ENCODE peak calls at places on chromosomes 3 and 15, in five cellular contexts. D is kidney, P is heart left ventricle, C is astrocyte, H is heart right ventricle. Q is an unnamed sample.

GRCh38 chr3:164113406-164114332 is 964.6 kb downstream of the SI start:
- DNase-seq in P (no peak), H (no peak), D (peak; percentile 51), C (no peak), Q (no peak)

GRCh38 chr3:105170423-105170822 is 196.3 kb upstream of the ALCAM start:
- DNase-seq in D (no peak), C (no peak), H (no peak), P (no peak), Q (no peak)

GRCh38 chr3:42831321-42831713 is 22.1 kb downstream of the ACKR2 start:
- DNase-seq in H (peak; percentile 48), C (no peak), D (peak; percentile 81), P (peak; percentile 63), Q (peak; percentile 84)

GRCh38 chr15:64636101-64636500 is 139.3 kb downstream of the RBPMS2 start:
- DNase-seq in P (no peak), C (no peak), H (no peak), D (no peak), Q (no peak)

GRCh38 chr15:92624401-92624991 is 31.1 kb downstream of the FAM174B start:
- DNase-seq in P (peak; percentile 58), C (peak; percentile 27), H (peak; percentile 61), D (no peak), Q (peak; percentile 36)

GRCh38 chr3:23203651-23204111 is 554 bp downstream of the UBE2E2 start:
- DNase-seq in D (peak; percentile 58), C (peak; percentile 1), P (no peak), H (peak; percentile 17), Q (peak; percentile 41)

GRCh38 chr3:129021140-129021551 is 20.0 kb downstream of the EFCC1 start:
- DNase-seq in D (no peak), P (no peak), H (no peak), C (peak; percentile 8), Q (no peak)

GRCh38 chr3:149395107-149396089 is 17.9 kb upstream of the TM4SF1 start:
- DNase-seq in H (no peak), D (peak; percentile 61), C (peak; percentile 69), P (no peak), Q (peak; percentile 77)

GRCh38 chr15:70195808-70196304 is 98.1 kb upstream of the TLE3 start:
- DNase-seq in D (peak; percentile 95), H (peak; percentile 78), C (peak; percentile 95), P (peak; percentile 73), Q (peak; percentile 95)

GRCh38 chr3:46845397-46845859 is 17.8 kb downstream of the MYL3 start:
- DNase-seq in H (peak; percentile 81), D (no peak), P (peak; percentile 61), C (peak; percentile 49), Q (peak; percentile 71)

GRCh38 chr3:188861847-188862740 is 309.7 kb upstream of the TPRG1 start:
- DNase-seq in C (peak; percentile 72), H (no peak), P (no peak), D (no peak), Q (no peak)

GRCh38 chr3:42532229-42532628 is 29.8 kb downstream of the VIPR1 start:
- DNase-seq in P (no peak), D (no peak), H (no peak), C (no peak), Q (no peak)

GRCh38 chr3:59006791-59007517 is 42.9 kb downstream of the CFAP20DC start:
- DNase-seq in P (peak; percentile 22), H (peak; percentile 41), C (peak; percentile 49), D (peak; percentile 87), Q (no peak)

GRCh38 chr3:10772230-10773161 is 43.5 kb upstream of the SLC6A11 start:
- DNase-seq in C (no peak), H (no peak), D (no peak), P (no peak), Q (no peak)

GRCh38 chr3:46110701-46111493 is 83.6 kb upstream of the XCR1 start:
- DNase-seq in D (no peak), C (peak; percentile 83), H (no peak), P (no peak), Q (peak; percentile 44)

GRCh38 chr3:189629803-189630455 is 1.3 kb upstream of the TP63 start:
- DNase-seq in C (no peak), H (peak; percentile 16), P (no peak), D (peak; percentile 77), Q (no peak)

GRCh38 chr15:28123408-28124023 is 24.4 kb upstream of the OCA2 start:
- DNase-seq in P (peak; percentile 56), C (peak; percentile 52), D (peak; percentile 85), H (peak; percentile 44), Q (peak; percentile 83)

GRCh38 chr3:12522721-12523120 is 22.6 kb downstream of the MKRN2OS start:
- DNase-seq in P (peak; percentile 43), D (no peak), C (no peak), H (peak; percentile 35), Q (no peak)

GRCh38 chr15:55694652-55695150 is 48.3 kb downstream of the PRTG start:
- DNase-seq in P (no peak), C (peak; percentile 54), D (no peak), H (no peak), Q (no peak)

GRCh38 chr15:49490963-49491362 is 67.9 kb downstream of the FGF7 start:
- DNase-seq in H (no peak), C (no peak), P (no peak), D (no peak), Q (no peak)

GRCh38 chr3:193734737-193735366 is 141.8 kb downstream of the OPA1 start:
- DNase-seq in P (no peak), H (no peak), D (no peak), C (no peak), Q (no peak)

GRCh38 chr3:12904951-12905315 is 63.6 kb upstream of the RPL32 start:
- DNase-seq in D (peak; percentile 49), H (no peak), P (no peak), C (no peak), Q (no peak)

GRCh38 chr3:148757238-148757930 is 59.7 kb downstream of the AGTR1 start:
- DNase-seq in P (no peak), C (peak; percentile 80), H (no peak), D (no peak), Q (no peak)

GRCh38 chr3:56987238-56987932 is 73.1 kb upstream of the SPATA12 start:
- DNase-seq in H (no peak), D (no peak), C (no peak), P (no peak), Q (no peak)

GRCh38 chr3:40877651-40878463 is 321.4 kb upstream of the CTNNB1 start:
- DNase-seq in C (peak; percentile 84), D (peak; percentile 88), H (peak; percentile 69), P (peak; percentile 71), Q (peak; percentile 93)

GRCh38 chr15:68999091-68999490 is 15.4 kb upstream of the NOX5 start:
- DNase-seq in C (no peak), D (no peak), H (no peak), P (no peak), Q (no peak)

GRCh38 chr3:129619726-129620162 is 13.3 kb upstream of the PLXND1 start:
- DNase-seq in H (peak; percentile 12), D (peak; percentile 63), C (no peak), P (peak; percentile 23), Q (no peak)

GRCh38 chr3:160447544-160447943 is 2.0 kb downstream of the TRIM59 start:
- DNase-seq in P (no peak), H (no peak), C (peak; percentile 36), D (no peak), Q (no peak)
- H3K27ac ChIP-seq in P (no peak overlapping the region), H (no peak overlapping the region), C (peak overlapping the region; percentile 29), D (no peak overlapping the region), Q (no peak overlapping the region)

GRCh38 chr3:181326637-181327223 is 337.2 kb upstream of the DNAJC19 start:
- DNase-seq in H (no peak), P (no peak), D (no peak), C (peak; percentile 9), Q (no peak)
- TF ChIP-seq CTCF in H (peak; percentile 26), P (peak; percentile 46), D (peak; percentile 27), C (peak; percentile 64), Q (no peak)

DNA sequence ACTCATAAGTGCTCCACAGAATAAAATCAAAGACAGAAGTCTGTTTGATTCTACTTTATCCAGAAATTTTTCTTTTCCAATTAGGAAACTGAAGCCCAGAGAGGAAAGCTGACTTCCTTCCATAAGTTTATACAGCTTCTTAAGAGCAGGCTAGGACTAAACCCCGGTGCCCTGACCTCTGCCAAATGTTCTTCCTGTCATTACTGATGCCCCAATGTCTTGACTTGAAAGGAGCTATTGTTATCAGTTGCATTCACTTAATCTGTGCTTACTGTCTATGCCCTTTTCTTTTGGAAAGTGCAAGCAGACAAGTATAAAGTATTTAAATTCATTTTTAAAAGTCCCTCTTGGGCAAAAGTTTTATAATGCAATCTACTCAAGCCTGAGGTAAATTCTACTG is 18.1 kb downstream of the CD200 start:
- DNase-seq in P (no peak), D (no peak), H (no peak), C (no peak), Q (no peak)
- H3K36me3 ChIP-seq in P (no peaks in the 10 kb centered on the region), D (no peaks in the 10 kb centered on the region), H (no peaks in the 10 kb centered on the region), C (no peaks in the 10 kb centered on the region), Q (peaks cover 11% of the 10 kb centered on the region)

DNA sequence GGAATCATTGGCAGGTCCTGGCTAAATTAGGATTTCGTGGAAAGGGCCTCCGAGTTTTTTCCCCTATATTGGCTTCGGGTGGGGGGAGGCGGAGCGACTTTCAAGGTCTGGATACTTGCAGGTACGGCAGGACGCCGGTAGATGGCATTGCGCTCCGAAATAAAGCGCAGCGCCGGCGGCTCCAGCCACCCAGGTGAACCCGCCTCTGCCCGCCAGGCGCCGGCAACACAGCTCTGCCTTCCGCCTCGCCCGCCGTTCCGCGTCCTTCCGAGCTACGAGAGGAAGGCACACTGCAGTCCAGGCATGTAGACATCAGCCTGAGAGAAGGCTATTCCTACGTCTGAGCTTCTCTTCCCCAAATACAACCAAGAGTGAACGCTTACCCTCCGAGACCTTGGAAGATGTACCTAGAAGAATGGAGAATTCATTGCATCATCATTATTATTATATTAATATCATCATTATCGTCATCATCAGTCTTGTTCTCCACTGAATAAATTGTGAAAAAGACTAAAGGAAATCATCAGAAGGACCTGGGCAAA is 514.1 kb downstream of the MECOM start:
- DNase-seq in C (peak; percentile 61), H (peak; percentile 84), D (peak; percentile 93), P (peak; percentile 84), Q (peak; percentile 80)
- H3K27ac ChIP-seq in C (peak overlapping the region; percentile 21), H (peak overlapping the region; percentile 72), D (peak overlapping the region; percentile 82), P (peak overlapping the region; percentile 57), Q (no peak overlapping the region)

DNA sequence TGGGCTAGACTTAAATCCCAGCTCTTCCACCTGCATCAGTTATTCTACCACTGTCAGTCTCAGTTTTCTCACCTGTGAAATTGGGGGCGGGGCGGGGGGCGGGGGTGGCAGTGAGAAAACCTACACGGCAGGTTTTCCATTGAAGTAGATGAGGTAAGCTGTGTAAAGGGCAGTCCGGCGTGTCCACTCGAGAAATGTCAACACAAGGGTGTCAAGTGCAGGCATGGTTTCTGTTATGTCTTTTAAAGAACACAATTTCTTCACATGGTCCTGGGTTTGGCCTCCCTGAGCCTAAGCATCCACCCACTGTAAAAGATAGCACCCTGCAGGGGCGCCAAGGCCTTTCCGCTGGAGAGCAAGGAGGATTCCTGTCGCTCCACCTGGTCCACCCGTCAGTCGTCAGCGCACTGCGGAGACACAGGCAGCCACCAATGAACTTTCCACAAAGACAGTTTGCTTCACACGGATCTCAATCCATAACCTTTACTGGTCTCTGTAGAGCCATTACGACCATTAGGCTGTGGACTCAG is 99.6 kb upstream of the FOXB1 start:
- DNase-seq in P (no peak), H (no peak), D (no peak), C (no peak), Q (no peak)
- TF ChIP-seq CTCF in P (no peak), H (no peak), D (no peak), C (no peak), Q (no peak)

GRCh38 chr3:53122255-53122932 is 7.8 kb downstream of the RFT1 start:
- DNase-seq in D (no peak), H (no peak), C (no peak), P (no peak), Q (no peak)
- H3K36me3 ChIP-seq in D (peaks cover 52% of the 10 kb centered on the region), H (peaks cover 4% of the 10 kb centered on the region), C (peaks cover 46% of the 10 kb centered on the region), P (peaks cover 24% of the 10 kb centered on the region), Q (peaks cover 83% of the 10 kb centered on the region)